ENCODE peak calls at places on chromosomes 11 and 22, in nine cellular contexts. F is esophagus squamous epithelium; K is pancreas; J is heart right ventricle; P is A549; V is left lung; C is OCI-LY7; M is CD8-positive, alpha-beta T cell; W is gastrocnemius medialis. N is an unnamed sample.

GRCh38 chr11:76662656-76663460 is 7.7 kb downstream of the LRRC32 start:
- DNase-seq in F (no peak), K (no peak), J (no peak), P (no peak), V (no peak), C (no peak), M (no peak), W (peak; percentile 1), N (no peak)

GRCh38 chr11:1152316-1153104 is 5.2 kb upstream of the MUC5AC start:
- DNase-seq in F (no peak), K (no peak), J (no peak), P (peak; percentile 63), V (peak; percentile 72), C (no peak), M (no peak), W (no peak), N (peak; percentile 72)

GRCh38 chr11:72353861-72354260 is 80.5 kb downstream of the CLPB start:
- DNase-seq in F (no peak), K (no peak), J (no peak), P (no peak), V (no peak), C (no peak), M (no peak), W (no peak), N (no peak)

GRCh38 chr11:125451400-125452124 is 44.5 kb downstream of the FEZ1 start:
- DNase-seq in F (no peak), K (peak; percentile 22), J (peak; percentile 70), P (no peak), V (no peak), C (no peak), M (no peak), W (no peak), N (no peak)

GRCh38 chr11:44133335-44133946 is 38.0 kb downstream of the EXT2 start:
- DNase-seq in F (no peak), K (no peak), J (no peak), P (peak; percentile 23), V (no peak), C (peak; percentile 18), M (no peak), W (no peak), N (no peak)

GRCh38 chr11:102252339-102252891 is 64.9 kb upstream of the BIRC3 start:
- DNase-seq in F (no peak), K (no peak), J (no peak), P (no peak), V (no peak), C (no peak), M (no peak), W (no peak), N (no peak)

GRCh38 chr22:46972901-46973831 is 210.7 kb downstream of the TBC1D22A start:
- DNase-seq in F (no peak), K (no peak), J (no peak), P (no peak), V (peak; percentile 74), C (no peak), M (no peak), W (no peak), N (no peak)

GRCh38 chr11:16117989-16118810 is 238.1 kb downstream of the SOX6 start:
- DNase-seq in F (no peak), K (no peak), J (no peak), P (no peak), V (no peak), C (no peak), M (no peak), W (peak; percentile 55), N (no peak)

GRCh38 chr11:78812513-78813293 is 238.0 kb upstream of the NARS2 start:
- DNase-seq in F (no peak), K (no peak), J (no peak), P (no peak), V (no peak), C (no peak), M (no peak), W (no peak), N (no peak)

GRCh38 chr22:36423461-36424404 is 36.0 kb upstream of the MYH9 start:
- DNase-seq in F (no peak), K (no peak), J (no peak), P (no peak), V (no peak), C (no peak), M (no peak), W (no peak), N (no peak)

GRCh38 chr11:116707746-116708145 is 65.0 kb downstream of the BUD13 start:
- DNase-seq in F (no peak), K (no peak), J (no peak), P (no peak), V (no peak), C (no peak), M (no peak), W (no peak), N (no peak)

GRCh38 chr11:130208241-130209127 is 48.9 kb downstream of the ST14 start:
- DNase-seq in F (no peak), K (no peak), J (no peak), P (no peak), V (no peak), C (no peak), M (no peak), W (no peak), N (no peak)

GRCh38 chr11:10564692-10565318 is 3.7 kb downstream of the LYVE1 start:
- DNase-seq in F (no peak), K (no peak), J (no peak), P (no peak), V (no peak), C (no peak), M (no peak), W (no peak), N (no peak)
- TF ChIP-seq CTCF in F (peak; percentile 41), K (no peak), J (peak; percentile 50), P (peak; percentile 14), V (no peak), C (peak; percentile 26), M (no peak), W (peak; percentile 41), N (peak; percentile 71)

GRCh38 chr11:10441021-10441523 is 14.0 kb upstream of the AMPD3 start:
- DNase-seq in F (no peak), K (no peak), J (no peak), P (no peak), V (no peak), C (no peak), M (no peak), W (no peak), N (no peak)

GRCh38 chr11:10441652-10442503 is 13.2 kb upstream of the AMPD3 start:
- DNase-seq in F (no peak), K (no peak), J (no peak), P (no peak), V (no peak), C (peak; percentile 56), M (no peak), W (no peak), N (no peak)

GRCh38 chr11:10443152-10443551 is 11.9 kb upstream of the AMPD3 start:
- DNase-seq in F (no peak), K (no peak), J (no peak), P (no peak), V (no peak), C (no peak), M (no peak), W (no peak), N (no peak)

GRCh38 chr11:10443721-10444120 is 11.3 kb upstream of the AMPD3 start:
- DNase-seq in F (no peak), K (no peak), J (no peak), P (no peak), V (no peak), C (no peak), M (no peak), W (no peak), N (no peak)

DNA sequence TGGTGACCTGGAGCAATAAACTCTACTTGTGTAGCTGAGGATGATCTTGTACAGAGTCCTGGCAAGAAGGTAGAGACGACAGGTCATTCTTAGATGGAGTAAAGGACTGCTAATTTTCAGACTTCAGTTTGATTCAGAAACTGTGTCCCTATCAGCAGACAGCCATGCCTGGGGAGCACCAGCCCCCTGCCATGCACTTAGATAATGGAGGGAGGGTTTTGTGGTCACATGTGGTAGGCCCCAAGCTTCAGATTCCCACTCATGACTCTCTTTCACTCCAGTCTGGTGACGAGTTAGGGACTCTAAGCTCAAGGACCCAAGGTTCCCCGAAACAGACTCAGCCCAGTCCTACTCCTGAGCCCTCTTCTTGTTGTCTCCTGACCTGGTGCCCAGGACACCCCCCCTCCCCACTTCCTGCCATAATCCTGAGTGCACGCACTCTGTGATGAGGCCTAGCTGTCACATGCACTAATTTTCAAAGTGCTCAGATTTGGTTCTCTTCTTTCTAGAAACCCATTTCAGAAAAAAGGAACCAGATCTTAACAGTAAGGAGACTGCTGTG is 10.3 kb upstream of the AMPD3 start:
- DNase-seq in F (no peak), K (no peak), J (no peak), P (no peak), V (no peak), C (peak; percentile 14), M (no peak), W (no peak), N (no peak)
- H3K27ac ChIP-seq in F (no peak overlapping the region), K (no peak overlapping the region), J (peak overlapping the region; percentile 12), P (no peak overlapping the region), V (peak overlapping the region; percentile 8), C (no peak overlapping the region), M (no peak overlapping the region), W (no peak overlapping the region), N (no peak overlapping the region)

DNA sequence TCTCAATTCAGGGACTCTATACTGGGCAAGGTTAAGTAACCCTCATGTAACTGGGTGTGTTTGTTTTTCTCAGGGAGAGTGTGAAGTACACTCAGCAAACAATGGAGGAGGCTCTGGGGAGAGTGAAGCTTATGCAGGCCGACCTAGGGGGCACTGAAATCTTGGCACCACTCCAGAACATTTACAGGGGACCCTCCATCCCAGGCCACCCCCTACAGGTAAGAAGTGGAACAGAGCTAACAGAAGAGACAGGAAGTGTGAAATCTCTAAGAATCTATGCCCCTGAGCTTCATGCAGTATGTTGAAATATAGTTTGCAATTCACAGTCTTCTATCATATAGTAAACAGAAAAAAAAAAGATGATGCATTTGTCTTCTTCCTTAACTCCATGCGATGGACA is 8.3 kb downstream of the VWA5A start:
- DNase-seq in F (no peak), K (no peak), J (no peak), P (no peak), V (no peak), C (no peak), M (no peak), W (no peak), N (no peak)
- TF ChIP-seq CTCF in F (no peak), K (no peak), J (no peak), P (no peak), V (no peak), C (peak; percentile 59), M (no peak), W (no peak), N (no peak)

DNA sequence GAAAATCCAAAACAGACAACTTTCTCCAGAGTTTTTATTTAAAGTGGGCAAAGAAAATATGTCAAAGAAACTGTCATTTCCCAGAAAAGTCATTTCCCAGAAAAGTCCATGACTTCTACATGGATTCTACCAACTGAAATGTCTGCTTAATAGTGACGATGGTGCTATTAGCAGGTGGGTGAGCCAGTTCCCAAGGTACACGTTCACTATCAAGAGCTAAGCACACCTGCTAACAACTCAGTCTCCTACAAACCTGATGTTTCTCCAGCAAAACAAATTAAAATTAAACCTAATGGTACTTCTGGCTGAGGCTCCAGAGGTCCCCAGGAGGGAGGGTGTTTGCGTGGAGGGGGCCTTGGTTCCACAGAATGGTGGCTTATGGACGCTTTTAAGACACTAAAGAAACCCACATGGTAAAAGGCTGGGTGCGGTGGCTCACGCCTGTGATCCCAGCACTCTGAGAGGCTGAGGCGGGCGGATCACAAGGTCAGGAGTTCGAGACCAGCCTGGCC is 26.8 kb downstream of the POU2AF1 start:
- DNase-seq in F (no peak), K (no peak), J (no peak), P (no peak), V (no peak), C (no peak), M (no peak), W (no peak), N (no peak)
- H3K27ac ChIP-seq in F (no peak overlapping the region), K (no peak overlapping the region), J (no peak overlapping the region), P (no peak overlapping the region), V (no peak overlapping the region), C (no peak overlapping the region), M (no peak overlapping the region), W (no peak overlapping the region), N (no peak overlapping the region)

GRCh38 chr22:48567213-48567975 is 1260.3 kb downstream of the BRD1 start:
- DNase-seq in F (no peak), K (no peak), J (no peak), P (no peak), V (peak; percentile 65), C (no peak), M (no peak), W (no peak), N (no peak)
- TF ChIP-seq CTCF in F (no peak), K (no peak), J (no peak), P (no peak), V (no peak), C (no peak), M (no peak), W (no peak), N (no peak)